ENCODE peak calls at places on chromosomes 11 and 22, in ten cellular contexts. One of them, this sample, is unnamed.
A peak's percentile ranks its signal among the peaks of the same experiment; 100 is the strongest.

GRCh38 chr11:133983660-133984316 is 27.0 kb upstream of the IGSF9B start:
- DNase-seq in C1 segment of cervical spinal cord: no peak
- DNase-seq in body of pancreas: no peak
- DNase-seq in amniotic epithelial cell: no peak
- DNase-seq in NCI-H1417: no peak
- DNase-seq in astrocyte of the spinal cord: no peak
- DNase-seq in NCI-H510A treated with DMSO at 0.1 percent for 48 hours: no peak
- DNase-seq in RWPE1: no peak
- DNase-seq in HuH-7: no peak
- DNase-seq in NCI-H1694: no peak
- DNase-seq in this sample: no peak

GRCh38 chr22:24772493-24773220 is 1.9 kb downstream of the PIWIL3 start:
- DNase-seq in C1 segment of cervical spinal cord: no peak
- DNase-seq in NCI-H510A treated with DMSO at 0.1 percent for 48 hours: peak; percentile 21
- DNase-seq in HuH-7: peak; percentile 74
- DNase-seq in astrocyte of the spinal cord: peak; percentile 29
- DNase-seq in NCI-H1417: peak; percentile 7
- DNase-seq in amniotic epithelial cell: peak; percentile 60
- DNase-seq in NCI-H1694: no peak
- DNase-seq in body of pancreas: no peak
- DNase-seq in RWPE1: peak; percentile 32
- DNase-seq in this sample: peak; percentile 52

GRCh38 chr11:11570823-11571222 is 51.0 kb downstream of the GALNT18 start:
- DNase-seq in NCI-H1694: no peak
- DNase-seq in NCI-H1417: no peak
- DNase-seq in body of pancreas: no peak
- DNase-seq in HuH-7: no peak
- DNase-seq in C1 segment of cervical spinal cord: no peak
- DNase-seq in amniotic epithelial cell: no peak
- DNase-seq in RWPE1: no peak
- DNase-seq in NCI-H510A treated with DMSO at 0.1 percent for 48 hours: no peak
- DNase-seq in astrocyte of the spinal cord: no peak
- DNase-seq in this sample: no peak

GRCh38 chr11:32145282-32145681 is 54.4 kb downstream of the RCN1 start:
- DNase-seq in NCI-H510A treated with DMSO at 0.1 percent for 48 hours: no peak
- DNase-seq in RWPE1: no peak
- DNase-seq in amniotic epithelial cell: no peak
- DNase-seq in body of pancreas: no peak
- DNase-seq in HuH-7: no peak
- DNase-seq in astrocyte of the spinal cord: no peak
- DNase-seq in NCI-H1417: no peak
- DNase-seq in C1 segment of cervical spinal cord: no peak
- DNase-seq in NCI-H1694: no peak
- DNase-seq in this sample: no peak

GRCh38 chr11:57785072-57785471 is 23.5 kb downstream of the CTNND1 start:
- DNase-seq in astrocyte of the spinal cord: no peak
- DNase-seq in RWPE1: no peak
- DNase-seq in body of pancreas: no peak
- DNase-seq in amniotic epithelial cell: no peak
- DNase-seq in NCI-H510A treated with DMSO at 0.1 percent for 48 hours: no peak
- DNase-seq in NCI-H1694: no peak
- DNase-seq in C1 segment of cervical spinal cord: no peak
- DNase-seq in HuH-7: no peak
- DNase-seq in NCI-H1417: no peak
- DNase-seq in this sample: no peak

GRCh38 chr11:62680825-62681240 is 2.0 kb upstream of the UBXN1 start:
- DNase-seq in body of pancreas: peak; percentile 52
- DNase-seq in NCI-H1417: peak; percentile 50
- DNase-seq in amniotic epithelial cell: peak; percentile 83
- DNase-seq in astrocyte of the spinal cord: peak; percentile 75
- DNase-seq in NCI-H1694: peak; percentile 47
- DNase-seq in RWPE1: peak; percentile 69
- DNase-seq in NCI-H510A treated with DMSO at 0.1 percent for 48 hours: peak; percentile 71
- DNase-seq in C1 segment of cervical spinal cord: no peak
- DNase-seq in HuH-7: peak; percentile 89
- DNase-seq in this sample: peak; percentile 82

GRCh38 chr11:81725691-81726090 is 1008.0 kb downstream of the FAM181B start:
- DNase-seq in NCI-H1694: no peak
- DNase-seq in body of pancreas: no peak
- DNase-seq in astrocyte of the spinal cord: peak; percentile 31
- DNase-seq in HuH-7: no peak
- DNase-seq in NCI-H510A treated with DMSO at 0.1 percent for 48 hours: no peak
- DNase-seq in C1 segment of cervical spinal cord: no peak
- DNase-seq in RWPE1: no peak
- DNase-seq in NCI-H1417: no peak
- DNase-seq in amniotic epithelial cell: peak; percentile 43
- DNase-seq in this sample: no peak

GRCh38 chr11:128691802-128692749 is 1.8 kb upstream of the FLI1 start:
- DNase-seq in amniotic epithelial cell: no peak
- DNase-seq in body of pancreas: no peak
- DNase-seq in RWPE1: no peak
- DNase-seq in NCI-H1417: no peak
- DNase-seq in NCI-H510A treated with DMSO at 0.1 percent for 48 hours: no peak
- DNase-seq in C1 segment of cervical spinal cord: no peak
- DNase-seq in HuH-7: no peak
- DNase-seq in NCI-H1694: no peak
- DNase-seq in astrocyte of the spinal cord: no peak
- DNase-seq in this sample: no peak

GRCh38 chr11:5234390-5234834 is at the start of gene HBD:
- DNase-seq in astrocyte of the spinal cord: peak; percentile 10
- DNase-seq in HuH-7: no peak
- DNase-seq in NCI-H1417: no peak
- DNase-seq in C1 segment of cervical spinal cord: no peak
- DNase-seq in RWPE1: no peak
- DNase-seq in body of pancreas: no peak
- DNase-seq in NCI-H510A treated with DMSO at 0.1 percent for 48 hours: no peak
- DNase-seq in NCI-H1694: no peak
- DNase-seq in amniotic epithelial cell: peak; percentile 85
- DNase-seq in this sample: peak; percentile 20

GRCh38 chr11:43548921-43549320 is 131.6 kb upstream of the HSD17B12 start:
- DNase-seq in C1 segment of cervical spinal cord: no peak
- DNase-seq in HuH-7: no peak
- DNase-seq in astrocyte of the spinal cord: no peak
- DNase-seq in body of pancreas: no peak
- DNase-seq in NCI-H510A treated with DMSO at 0.1 percent for 48 hours: no peak
- DNase-seq in amniotic epithelial cell: no peak
- DNase-seq in NCI-H1417: no peak
- DNase-seq in RWPE1: no peak
- DNase-seq in NCI-H1694: no peak
- DNase-seq in this sample: no peak

GRCh38 chr11:70568504-70569172 is 170.3 kb downstream of the CTTN start:
- DNase-seq in NCI-H1417: no peak
- DNase-seq in NCI-H510A treated with DMSO at 0.1 percent for 48 hours: no peak
- DNase-seq in body of pancreas: no peak
- DNase-seq in C1 segment of cervical spinal cord: no peak
- DNase-seq in NCI-H1694: no peak
- DNase-seq in HuH-7: no peak
- DNase-seq in amniotic epithelial cell: no peak
- DNase-seq in astrocyte of the spinal cord: peak; percentile 33
- DNase-seq in RWPE1: peak; percentile 55
- DNase-seq in this sample: peak; percentile 47

GRCh38 chr22:39494471-39495120 is 7.5 kb upstream of the MIEF1 start:
- DNase-seq in NCI-H1417: no peak
- DNase-seq in amniotic epithelial cell: no peak
- DNase-seq in body of pancreas: no peak
- DNase-seq in RWPE1: no peak
- DNase-seq in astrocyte of the spinal cord: no peak
- DNase-seq in C1 segment of cervical spinal cord: no peak
- DNase-seq in NCI-H1694: no peak
- DNase-seq in NCI-H510A treated with DMSO at 0.1 percent for 48 hours: no peak
- DNase-seq in HuH-7: no peak
- DNase-seq in this sample: no peak

GRCh38 chr11:76560219-76560618 is 110.3 kb downstream of the LRRC32 start:
- DNase-seq in RWPE1: no peak
- DNase-seq in NCI-H1694: no peak
- DNase-seq in NCI-H510A treated with DMSO at 0.1 percent for 48 hours: no peak
- DNase-seq in NCI-H1417: no peak
- DNase-seq in C1 segment of cervical spinal cord: no peak
- DNase-seq in amniotic epithelial cell: no peak
- DNase-seq in astrocyte of the spinal cord: peak; percentile 33
- DNase-seq in HuH-7: no peak
- DNase-seq in body of pancreas: no peak
- DNase-seq in this sample: peak; percentile 54

GRCh38 chr22:37894939-37895670 is 11.0 kb upstream of the MICALL1 start:
- DNase-seq in HuH-7: peak; percentile 30
- DNase-seq in NCI-H510A treated with DMSO at 0.1 percent for 48 hours: no peak
- DNase-seq in body of pancreas: no peak
- DNase-seq in amniotic epithelial cell: peak; percentile 31
- DNase-seq in RWPE1: no peak
- DNase-seq in NCI-H1417: no peak
- DNase-seq in NCI-H1694: no peak
- DNase-seq in C1 segment of cervical spinal cord: no peak
- DNase-seq in astrocyte of the spinal cord: no peak
- DNase-seq in this sample: no peak

GRCh38 chr11:976431-977160 is 50.9 kb downstream of the AP2A2 start:
- DNase-seq in RWPE1: no peak
- DNase-seq in astrocyte of the spinal cord: peak; percentile 63
- DNase-seq in NCI-H510A treated with DMSO at 0.1 percent for 48 hours: no peak
- DNase-seq in amniotic epithelial cell: peak; percentile 31
- DNase-seq in NCI-H1417: no peak
- DNase-seq in HuH-7: no peak
- DNase-seq in body of pancreas: no peak
- DNase-seq in C1 segment of cervical spinal cord: peak; percentile 66
- DNase-seq in NCI-H1694: no peak
- DNase-seq in this sample: peak; percentile 87

GRCh38 chr22:34236527-34236926 is 316.3 kb upstream of the LARGE1 start:
- DNase-seq in body of pancreas: no peak
- DNase-seq in RWPE1: no peak
- DNase-seq in C1 segment of cervical spinal cord: no peak
- DNase-seq in NCI-H1694: no peak
- DNase-seq in NCI-H1417: no peak
- DNase-seq in astrocyte of the spinal cord: no peak
- DNase-seq in HuH-7: no peak
- DNase-seq in NCI-H510A treated with DMSO at 0.1 percent for 48 hours: no peak
- DNase-seq in amniotic epithelial cell: no peak
- DNase-seq in this sample: no peak

GRCh38 chr22:35315141-35315854 is 15.6 kb downstream of the TOM1 start:
- DNase-seq in astrocyte of the spinal cord: no peak
- DNase-seq in HuH-7: no peak
- DNase-seq in amniotic epithelial cell: no peak
- DNase-seq in NCI-H510A treated with DMSO at 0.1 percent for 48 hours: no peak
- DNase-seq in RWPE1: no peak
- DNase-seq in C1 segment of cervical spinal cord: no peak
- DNase-seq in body of pancreas: peak; percentile 16
- DNase-seq in NCI-H1417: no peak
- DNase-seq in NCI-H1694: no peak
- DNase-seq in this sample: peak; percentile 47

GRCh38 chr11:69915501-69916250 is 96.5 kb upstream of the FGF3 start:
- DNase-seq in HuH-7: peak; percentile 98
- DNase-seq in C1 segment of cervical spinal cord: peak; percentile 3
- DNase-seq in astrocyte of the spinal cord: peak; percentile 71
- DNase-seq in RWPE1: peak; percentile 31
- DNase-seq in NCI-H510A treated with DMSO at 0.1 percent for 48 hours: peak; percentile 2
- DNase-seq in NCI-H1417: peak; percentile 70
- DNase-seq in NCI-H1694: peak; percentile 29
- DNase-seq in body of pancreas: peak; percentile 88
- DNase-seq in amniotic epithelial cell: peak; percentile 27
- DNase-seq in this sample: peak; percentile 66

GRCh38 chr22:35033635-35034296 is 32.2 kb upstream of the ISX start:
- DNase-seq in C1 segment of cervical spinal cord: no peak
- DNase-seq in NCI-H510A treated with DMSO at 0.1 percent for 48 hours: no peak
- DNase-seq in astrocyte of the spinal cord: no peak
- DNase-seq in amniotic epithelial cell: no peak
- DNase-seq in body of pancreas: no peak
- DNase-seq in NCI-H1694: no peak
- DNase-seq in RWPE1: no peak
- DNase-seq in HuH-7: no peak
- DNase-seq in NCI-H1417: no peak
- DNase-seq in this sample: no peak

This sample was measured in myocyte.